ENCODE peak calls at places on chromosome 1, in four cellular contexts. K is SK-N-SH, U is IMR-90, N is GM23248. F is an unnamed sample. For H3K9me3, the result is how much of the 10 kb centered on the place peaks cover.

GRCh38 chr1:92184632-92185031 is 33.1 kb upstream of the C1orf146 start:
- DNase-seq in K (no peak), U (peak), N (peak), F (peak)

GRCh38 chr1:33358114-33358770 is 37.3 kb upstream of the A3GALT2 start:
- DNase-seq in K (no peak), U (no peak), N (no peak), F (no peak)

GRCh38 chr1:62436039-62436465 is 797 bp upstream of the USP1 start:
- DNase-seq in K (no peak), U (no peak), N (peak), F (no peak)

GRCh38 chr1:96538883-96539282 is 182.7 kb upstream of the PTBP2 start:
- DNase-seq in K (peak), U (peak), N (peak), F (peak)

GRCh38 chr1:99700020-99700419 is 54.1 kb downstream of the PALMD start:
- DNase-seq in K (no peak), U (no peak), N (no peak), F (no peak)

GRCh38 chr1:98364544-98364943 is 297.0 kb upstream of the SNX7 start:
- DNase-seq in K (no peak), U (no peak), N (no peak), F (no peak)

GRCh38 chr1:192225266-192225665 is 67.0 kb downstream of the RGS18 start:
- DNase-seq in K (no peak), U (no peak), N (no peak), F (no peak)

GRCh38 chr1:25148673-25149300 is 83.5 kb downstream of the SYF2 start:
- DNase-seq in K (no peak), U (no peak), N (no peak), F (no peak)

GRCh38 chr1:181077576-181078242 is 10.8 kb upstream of the IER5 start:
- DNase-seq in K (no peak), U (peak), N (no peak), F (peak)

GRCh38 chr1:43990271-43991199 is 864 bp upstream of the CCDC24 start:
- DNase-seq in K (peak), U (no peak), N (peak), F (no peak)

GRCh38 chr1:218380125-218380977 is 35.2 kb downstream of the TGFB2 start:
- DNase-seq in K (no peak), U (peak), N (peak), F (peak)

GRCh38 chr1:25442178-25442577 is 11.5 kb downstream of the MACO1 start:
- DNase-seq in K (peak), U (peak), N (peak), F (peak)

GRCh38 chr1:106459418-106459817 is 597.1 kb upstream of the PRMT6 start:
- DNase-seq in K (no peak), U (no peak), N (no peak), F (no peak)

GRCh38 chr1:204264805-204265204 is 51.0 kb upstream of the GOLT1A start:
- DNase-seq in K (no peak), U (no peak), N (no peak), F (no peak)

GRCh38 chr1:77387553-77387952 is 105.7 kb downstream of the AK5 start:
- DNase-seq in K (no peak), U (no peak), N (no peak), F (no peak)

GRCh38 chr1:37741662-37742061 is 23.3 kb downstream of the EPHA10 start:
- DNase-seq in K (no peak), U (no peak), N (no peak), F (no peak)

GRCh38 chr1:185479781-185480180 is 162.7 kb upstream of the IVNS1ABP start:
- DNase-seq in K (no peak), U (no peak), N (no peak), F (no peak)

GRCh38 chr1:223838125-223838854 is 7.5 kb downstream of the TP53BP2 start:
- DNase-seq in K (no peak), U (no peak), N (no peak), F (no peak)

GRCh38 chr1:91555074-91555730 is 54.6 kb downstream of the CDC7 start:
- DNase-seq in K (no peak), U (peak), N (peak), F (peak)

GRCh38 chr1:70583522-70583921 is 172.5 kb downstream of the CTH start:
- DNase-seq in K (no peak), U (no peak), N (no peak), F (no peak)

GRCh38 chr1:230626274-230626673 is 16.0 kb upstream of the COG2 start:
- DNase-seq in K (no peak), U (no peak), N (no peak), F (no peak)

GRCh38 chr1:37741130-37741529 is 23.8 kb downstream of the EPHA10 start:
- DNase-seq in K (no peak), U (peak), N (peak), F (peak)

GRCh38 chr1:163213626-163214025 is 10.9 kb upstream of the RGS5 start:
- DNase-seq in K (no peak), U (no peak), N (no peak), F (no peak)

GRCh38 chr1:169561692-169562091 is 24.6 kb downstream of the F5 start:
- DNase-seq in K (no peak), U (no peak), N (no peak), F (no peak)

GRCh38 chr1:153957744-153958110 is 685 bp downstream of the CRTC2 start:
- DNase-seq in K (no peak), U (no peak), N (no peak), F (peak)

GRCh38 chr1:207815913-207816312 is 64.1 kb downstream of the CD46 start:
- DNase-seq in K (no peak), U (peak), N (peak), F (peak)

GRCh38 chr1:177023710-177024109 is 140.8 kb downstream of the ASTN1 start:
- DNase-seq in K (peak), U (no peak), N (no peak), F (no peak)

GRCh38 chr1:236111527-236112331 is 30.6 kb upstream of the GPR137B start:
- DNase-seq in K (no peak), U (no peak), N (no peak), F (no peak)

GRCh38 chr1:60963167-60963909 is 119.0 kb upstream of the NFIA start:
- DNase-seq in K (no peak), U (no peak), N (no peak), F (no peak)

GRCh38 chr1:199044191-199044590 is 405.4 kb downstream of the PTPRC start:
- DNase-seq in K (no peak), U (no peak), N (no peak), F (peak)

DNA sequence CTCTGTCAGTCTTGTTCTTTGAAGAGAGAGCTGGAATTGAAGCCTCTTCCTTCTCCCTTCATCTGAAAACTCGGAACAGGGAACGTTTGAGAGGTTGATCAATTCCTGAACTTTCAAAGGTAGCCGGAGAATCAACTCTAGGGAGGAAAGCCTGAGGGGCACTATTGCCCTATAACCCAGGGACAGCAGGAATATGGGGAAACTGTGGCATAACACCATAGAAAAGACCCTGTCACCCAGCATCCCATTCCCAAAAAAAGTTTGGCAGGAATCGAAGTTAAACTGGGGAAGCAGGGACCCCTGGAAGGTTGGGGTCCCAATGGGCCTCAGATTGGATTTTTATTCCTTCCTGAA is 5.1 kb upstream of the NHLH1 start:
- DNase-seq in K (no peak), U (no peak), N (no peak), F (no peak)
- H3K4me2 ChIP-seq in K (no peak), U (no peak), N (no peak), F (no peak)

DNA sequence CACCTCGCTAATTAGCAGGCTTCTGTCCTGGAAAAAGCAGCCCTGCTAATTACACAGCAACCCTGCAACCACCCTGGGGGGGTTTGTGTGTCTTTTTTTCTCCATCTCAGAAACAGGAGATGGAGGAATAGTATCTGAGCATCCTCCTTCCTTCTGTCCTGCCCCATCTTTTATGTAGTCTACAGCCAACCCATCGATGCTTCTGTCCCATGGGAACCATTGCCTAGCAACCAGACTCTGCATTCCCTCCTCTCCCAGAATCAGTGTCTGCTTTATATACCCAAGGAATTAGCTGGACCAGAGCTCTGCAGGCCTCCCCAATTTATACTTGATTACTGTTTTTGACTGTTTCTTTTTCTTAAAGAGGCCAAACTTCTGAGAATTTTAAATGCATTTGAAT is 35.1 kb downstream of the LRRC38 start:
- DNase-seq in K (no peak), U (no peak), N (no peak), F (no peak)
- H3K9me3 ChIP-seq in K (under half), U (under half), N (under half), F (under half)

GRCh38 chr1:197837911-197838310 is 62.6 kb upstream of the DENND1B start:
- DNase-seq in K (no peak), U (peak), N (peak), F (no peak)

GRCh38 chr1:197845886-197846285 is 56.5 kb upstream of the C1orf53 start:
- DNase-seq in K (no peak), U (no peak), N (no peak), F (no peak)

GRCh38 chr1:197838836-197839235 is 63.6 kb upstream of the DENND1B start:
- DNase-seq in K (no peak), U (peak), N (peak), F (peak)

GRCh38 chr1:197841158-197841557 is 61.3 kb upstream of the C1orf53 start:
- DNase-seq in K (no peak), U (no peak), N (no peak), F (no peak)

DNA sequence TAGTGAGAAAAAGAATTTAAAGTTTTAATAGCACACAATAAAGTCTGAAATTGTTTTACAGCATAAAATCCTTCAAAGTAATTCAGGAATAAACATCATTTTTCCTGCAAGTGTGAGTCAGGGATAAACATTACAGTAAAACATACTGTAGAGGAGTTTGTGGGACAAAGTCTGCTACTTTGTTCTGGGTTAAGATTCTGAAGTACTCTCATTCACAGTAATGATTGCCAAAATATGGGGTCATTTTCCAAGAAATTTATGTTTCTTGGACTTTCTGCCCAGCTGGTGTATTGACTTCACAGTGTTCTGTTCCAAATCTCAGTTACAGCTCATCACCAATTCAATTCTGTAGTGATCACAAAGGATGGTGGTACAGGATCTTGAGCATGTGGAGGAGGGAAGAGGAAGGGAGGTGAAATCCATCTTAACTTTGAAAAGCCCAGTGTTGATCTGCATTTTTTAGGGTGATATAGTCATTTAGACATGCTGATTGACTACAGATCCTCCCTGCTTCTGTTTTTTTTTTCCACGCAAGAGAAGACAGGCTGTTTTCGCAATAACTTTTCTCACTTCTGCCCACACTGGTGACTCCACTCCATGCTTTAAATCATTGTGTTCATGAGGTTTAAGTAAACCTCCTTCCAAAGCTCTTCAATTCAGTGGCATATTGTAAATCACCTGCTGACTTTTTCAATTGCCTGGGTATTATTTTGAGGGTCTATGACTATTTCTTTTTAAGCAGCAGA is 60.4 kb upstream of the C1orf53 start:
- DNase-seq in K (no peak), U (peak), N (peak), F (no peak)
- H3K4me2 ChIP-seq in K (no peak), U (peak), N (peak), F (no peak)

GRCh38 chr1:85582687-85583354 is 2.3 kb downstream of the CCN1 start:
- DNase-seq in K (no peak), U (peak), N (peak), F (no peak)

GRCh38 chr1:85584923-85585322 is 4.4 kb downstream of the CCN1 start:
- DNase-seq in K (no peak), U (peak), N (peak), F (peak)

GRCh38 chr1:85583355-85584263 is 3.0 kb downstream of the CCN1 start:
- DNase-seq in K (no peak), U (peak), N (no peak), F (no peak)

GRCh38 chr1:85585845-85586244 is 5.3 kb downstream of the CCN1 start:
- DNase-seq in K (no peak), U (peak), N (peak), F (peak)

GRCh38 chr1:85584264-85584781 is 3.8 kb downstream of the CCN1 start:
- DNase-seq in K (no peak), U (peak), N (peak), F (peak)
- H3K9me3 ChIP-seq in K (under half), U (under half), N (under half), F (under half)